ENCODE peak calls at places on chromosomes 2 and 18, in ten cellular contexts. C, I, N, X, T, V, G, P, A and O are unnamed samples.

GRCh38 chr2:230913812-230914211 is 11.2 kb downstream of the GPR55 start:
- DNase-seq in X (peak; percentile 11), P (no peak), T (no peak), G (no peak), N (no peak), C (no peak), A (peak; percentile 36), V (no peak), I (no peak), O (no peak)

GRCh38 chr18:22346342-22346967 is 71.3 kb downstream of the CTAGE1 start:
- DNase-seq in A (no peak), I (no peak), V (peak; percentile 55), C (peak; percentile 81), X (no peak), P (peak; percentile 28), N (peak; percentile 59), G (peak; percentile 69), T (peak; percentile 59), O (peak; percentile 88)

GRCh38 chr2:39631715-39632114 is 34.0 kb upstream of the TMEM178A start:
- DNase-seq in C (no peak), I (no peak), A (no peak), T (peak; percentile 51), G (peak; percentile 76), X (no peak), V (no peak), P (peak; percentile 48), N (peak; percentile 94), O (no peak)

GRCh38 chr2:62698653-62699052 is 6.9 kb upstream of the EHBP1 start:
- DNase-seq in N (no peak), X (no peak), T (no peak), I (no peak), A (no peak), G (no peak), P (no peak), V (no peak), C (no peak), O (no peak)

GRCh38 chr2:123696799-123697410 is 328.2 kb upstream of the CNTNAP5 start:
- DNase-seq in V (no peak), A (no peak), P (no peak), G (no peak), C (no peak), X (no peak), I (no peak), N (no peak), T (no peak), O (no peak)

GRCh38 chr2:33526132-33526531 is 49.7 kb downstream of the RASGRP3 start:
- DNase-seq in G (no peak), A (no peak), T (no peak), C (no peak), X (no peak), V (no peak), N (no peak), P (no peak), I (no peak), O (no peak)

GRCh38 chr2:64288321-64288931 is 144.2 kb upstream of the PELI1 start:
- DNase-seq in G (peak; percentile 81), I (no peak), A (no peak), V (no peak), T (no peak), C (no peak), P (no peak), N (peak; percentile 23), X (no peak), O (no peak)

GRCh38 chr2:8298783-8299182 is 383.1 kb upstream of the ID2 start:
- DNase-seq in T (peak; percentile 56), I (no peak), P (no peak), V (no peak), A (no peak), N (no peak), X (peak; percentile 58), G (peak; percentile 36), C (no peak), O (peak; percentile 36)

GRCh38 chr2:174046172-174046571 is 81.0 kb upstream of the SP3 start:
- DNase-seq in G (no peak), X (no peak), P (no peak), T (no peak), A (no peak), V (no peak), N (no peak), I (no peak), C (no peak), O (no peak)

GRCh38 chr2:17483496-17483895 is 34.7 kb downstream of the RAD51AP2 start:
- DNase-seq in C (no peak), V (no peak), N (no peak), T (no peak), X (no peak), I (no peak), A (no peak), G (no peak), P (no peak), O (no peak)

GRCh38 chr2:208047840-208048239 is 22.5 kb upstream of the PLEKHM3 start:
- DNase-seq in C (peak; percentile 40), T (no peak), A (peak; percentile 49), V (no peak), P (no peak), I (no peak), X (no peak), N (no peak), G (no peak), O (peak; percentile 62)

GRCh38 chr18:67386028-67386427 is 130.5 kb downstream of the DSEL start:
- DNase-seq in N (peak; percentile 6), I (no peak), X (no peak), A (no peak), T (peak; percentile 23), P (no peak), V (no peak), C (no peak), G (peak; percentile 22), O (no peak)

GRCh38 chr2:105377871-105378270 is 21.0 kb downstream of the FHL2 start:
- DNase-seq in G (no peak), I (no peak), C (no peak), N (no peak), A (no peak), P (no peak), V (no peak), T (no peak), X (no peak), O (no peak)
- TF ChIP-seq CTCF in G (no peak), I (no peak), C (no peak), N (no peak), A (peak; percentile 59), P (no peak), V (no peak), T (peak; percentile 29), X (no peak), O (no peak)

DNA sequence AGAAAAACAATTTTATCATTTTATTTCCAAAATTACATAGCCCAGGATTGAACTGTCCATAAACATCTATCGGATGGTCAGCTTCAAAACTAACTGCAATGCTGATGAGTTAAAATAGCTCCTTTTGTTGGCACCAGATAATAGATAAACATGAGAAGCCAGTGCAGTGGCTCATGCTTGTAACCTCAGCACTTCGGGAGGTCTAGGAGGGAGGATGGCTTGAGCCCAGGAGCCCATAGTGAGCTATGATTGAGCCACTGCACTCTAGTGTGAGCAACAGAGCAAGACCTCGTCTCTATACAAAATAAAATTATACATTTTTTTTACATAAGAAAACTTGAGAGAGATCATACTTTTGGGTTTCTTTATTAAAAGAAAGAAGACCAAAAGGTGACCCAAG is 34.6 kb upstream of the IMPA2 start:
- DNase-seq in P (peak; percentile 16), C (no peak), N (peak; percentile 17), V (no peak), X (no peak), A (peak; percentile 55), G (peak; percentile 68), I (no peak), T (no peak), O (no peak)
- H3K4me3 ChIP-seq in P (peak overlapping the region; percentile 88), C (peak overlapping the region; percentile 41), N (no peak overlapping the region), V (no peak overlapping the region), X (peak overlapping the region; percentile 68), A (no peak overlapping the region), G (peak overlapping the region; percentile 37), I (no peak overlapping the region), T (no peak overlapping the region), O (peak overlapping the region; percentile 35)

DNA sequence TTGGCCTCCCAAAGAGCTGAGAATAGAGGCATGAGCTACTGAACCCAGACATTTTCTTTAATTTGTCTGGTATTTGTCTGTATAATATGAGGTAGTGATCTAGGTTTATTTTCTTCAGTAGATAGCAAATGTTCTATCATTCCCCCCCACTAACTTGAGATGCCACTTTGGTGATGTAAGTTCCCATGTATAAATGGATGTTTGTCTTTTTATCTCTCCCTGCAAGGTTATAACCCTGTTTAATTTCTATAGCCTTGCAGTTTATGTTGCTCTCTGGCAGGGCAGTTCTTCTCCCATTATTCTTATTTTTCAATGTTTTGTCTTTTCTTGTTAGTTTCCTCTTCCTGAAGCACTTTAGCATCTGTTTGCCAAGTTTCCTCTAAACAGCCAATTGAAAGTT is 39.1 kb upstream of the MAP4K4 start:
- DNase-seq in P (no peak), N (no peak), C (no peak), V (no peak), X (no peak), G (no peak), I (no peak), A (no peak), T (no peak), O (no peak)
- H3K27ac ChIP-seq in P (no peak overlapping the region), N (no peak overlapping the region), C (no peak overlapping the region), V (no peak overlapping the region), X (no peak overlapping the region), G (no peak overlapping the region), I (no peak overlapping the region), A (no peak overlapping the region), T (no peak overlapping the region), O (no peak overlapping the region)

GRCh38 chr2:203395858-203396257 is 67.7 kb downstream of the ABI2 start:
- DNase-seq in I (no peak), A (no peak), X (no peak), G (no peak), N (no peak), T (no peak), V (no peak), P (no peak), C (no peak), O (no peak)

GRCh38 chr2:203400805-203401585 is 72.8 kb downstream of the ABI2 start:
- DNase-seq in G (no peak), C (no peak), T (no peak), A (no peak), X (no peak), P (peak; percentile 1), V (no peak), I (no peak), N (no peak), O (no peak)

GRCh38 chr2:203394519-203395227 is 66.5 kb downstream of the ABI2 start:
- DNase-seq in C (no peak), P (no peak), T (no peak), G (no peak), V (no peak), N (no peak), X (no peak), A (peak; percentile 61), I (no peak), O (no peak)

GRCh38 chr2:203399031-203399430 is 70.8 kb downstream of the ABI2 start:
- DNase-seq in V (no peak), T (no peak), C (no peak), A (no peak), N (no peak), G (no peak), I (no peak), X (no peak), P (no peak), O (no peak)

DNA sequence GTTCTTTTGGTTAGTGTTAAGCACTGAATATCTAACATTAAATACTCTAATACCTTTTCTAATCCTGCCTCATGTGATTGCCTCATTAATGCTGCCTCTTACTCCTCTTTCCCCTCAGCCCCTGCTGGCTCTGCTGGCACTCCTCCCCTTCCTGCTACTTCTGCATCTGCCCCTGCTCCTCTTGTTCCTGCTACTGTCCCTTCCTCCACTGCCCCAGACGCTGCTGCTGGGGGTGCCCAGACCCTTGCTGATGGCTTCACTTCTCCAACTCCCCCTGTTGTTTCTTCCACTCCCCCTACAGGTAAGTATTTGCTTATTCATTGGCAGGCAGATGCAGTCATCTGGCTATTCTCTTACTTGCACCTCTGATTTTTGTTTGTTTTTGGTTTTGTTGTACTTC is 68.5 kb downstream of the ABI2 start:
- DNase-seq in X (no peak), P (no peak), G (no peak), N (no peak), T (no peak), V (no peak), A (peak; percentile 90), I (no peak), C (no peak), O (no peak)
- TF ChIP-seq CTCF in X (no peak), P (no peak), G (peak; percentile 28), N (peak; percentile 27), T (peak; percentile 20), V (no peak), A (peak; percentile 78), I (no peak), C (no peak), O (no peak)